ENCODE peak calls at places on chromosomes 1 and 21, in five cellular contexts. Z is activated CD8-positive, alpha-beta memory T cell treated with anti-CD3 and anti-CD28 coated beads for 24 hours; L is NCI-H1105; H is amniotic stem cell; T is NCI-H345. S is an unnamed sample.

GRCh38 chr1:2598329-2598931 is 11.9 kb downstream of the PRXL2B start:
- DNase-seq in Z (no peak), L (no peak), H (no peak), T (no peak), S (no peak)

GRCh38 chr1:234656981-234657651 is 47.1 kb upstream of the IRF2BP2 start:
- DNase-seq in Z (no peak), L (no peak), H (peak; percentile 73), T (peak; percentile 20), S (no peak)

GRCh38 chr1:206575165-206575893 is 36.9 kb downstream of the EIF2D start:
- DNase-seq in Z (peak; percentile 65), L (no peak), H (no peak), T (no peak), S (no peak)

GRCh38 chr1:69569281-69569970 is 1.7 kb downstream of the LRRC7 start:
- DNase-seq in Z (no peak), L (no peak), H (no peak), T (no peak), S (no peak)

GRCh38 chr1:220511183-220511582 is 16.8 kb upstream of the MARK1 start:
- DNase-seq in Z (no peak), L (no peak), H (peak; percentile 19), T (no peak), S (no peak)

GRCh38 chr1:193971595-193971994 is 785.2 kb upstream of the B3GALT2 start:
- DNase-seq in Z (no peak), L (no peak), H (peak; percentile 22), T (no peak), S (no peak)

GRCh38 chr1:111222308-111223125 is 5.0 kb upstream of the CHI3L2 start:
- DNase-seq in Z (peak; percentile 92), L (peak; percentile 63), H (peak; percentile 54), T (peak; percentile 80), S (peak; percentile 86)

GRCh38 chr1:1440941-1441888 is 5.7 kb downstream of the VWA1 start:
- DNase-seq in Z (peak; percentile 87), L (no peak), H (no peak), T (no peak), S (peak; percentile 83)

GRCh38 chr21:41622831-41623548 is 115.0 kb upstream of the TMPRSS2 start:
- DNase-seq in Z (no peak), L (no peak), H (no peak), T (no peak), S (no peak)

GRCh38 chr21:45976666-45977335 is 4.8 kb upstream of the COL6A1 start:
- DNase-seq in Z (no peak), L (no peak), H (no peak), T (no peak), S (no peak)

GRCh38 chr1:78222225-78222961 is 176.6 kb downstream of the GIPC2 start:
- DNase-seq in Z (no peak), L (no peak), H (no peak), T (no peak), S (no peak)

GRCh38 chr1:32989160-32989894 is 24.7 kb upstream of the RNF19B start:
- DNase-seq in Z (no peak), L (no peak), H (peak; percentile 64), T (no peak), S (no peak)

GRCh38 chr1:38052750-38053415 is 6.3 kb upstream of the POU3F1 start:
- DNase-seq in Z (no peak), L (no peak), H (no peak), T (no peak), S (no peak)

S was measured in BE2C.